ENCODE peak calls at places on chromosomes 13 and 19, in four cellular contexts. U is GM12878, R is A549, O is HepG2. X is an unnamed sample.

GRCh38 chr19:13825489-13826475 is 30.5 kb downstream of the ZSWIM4 start:
- DNase-seq in U (no peak), R (no peak), O (no peak), X (peak; percentile 88)

GRCh38 chr13:90396266-90396665 is 951.2 kb upstream of the MIR17HG start:
- DNase-seq in U (no peak), R (no peak), O (no peak), X (no peak)

GRCh38 chr13:109666656-109667448 is 119.5 kb downstream of the IRS2 start:
- DNase-seq in U (no peak), R (peak; percentile 10), O (no peak), X (no peak)

GRCh38 chr19:4582112-4582553 is 22.6 kb upstream of the SEMA6B start:
- DNase-seq in U (no peak), R (no peak), O (peak; percentile 67), X (no peak)

GRCh38 chr13:47726394-47726793 is 274.7 kb downstream of the SUCLA2 start:
- DNase-seq in U (no peak), R (no peak), O (peak; percentile 24), X (no peak)

GRCh38 chr19:27744926-27745844 is 1467.8 kb downstream of the UQCRFS1 start:
- DNase-seq in U (no peak), R (no peak), O (no peak), X (no peak)

GRCh38 chr13:54194233-54195024 is 1165.8 kb downstream of the OLFM4 start:
- DNase-seq in U (no peak), R (no peak), O (no peak), X (no peak)

GRCh38 chr13:38899581-38899980 is 91.0 kb downstream of the STOML3 start:
- DNase-seq in U (no peak), R (no peak), O (no peak), X (no peak)

GRCh38 chr19:29655648-29656335 is 9.5 kb upstream of the PLEKHF1 start:
- DNase-seq in U (no peak), R (no peak), O (no peak), X (no peak)

DNA sequence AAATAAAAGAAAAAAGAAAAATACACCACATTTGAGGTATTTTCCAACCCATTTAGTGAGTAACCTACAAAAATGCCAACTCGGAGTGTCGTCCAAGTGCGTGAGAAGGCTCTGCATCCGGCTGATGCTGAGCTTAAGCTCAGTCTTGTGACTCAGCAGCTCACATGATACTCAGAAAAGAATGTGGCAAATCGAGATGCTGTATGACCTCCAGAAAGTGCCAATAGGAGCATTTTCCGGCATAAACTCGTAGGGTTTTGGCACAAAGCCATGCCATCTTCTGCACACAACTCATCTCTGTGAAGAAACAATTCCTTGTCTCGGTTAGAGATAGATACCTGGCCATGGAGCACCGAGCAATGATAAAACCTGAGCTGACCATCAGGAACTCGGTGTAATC is 58.5 kb downstream of the TRPM4 start:
- DNase-seq in U (no peak), R (no peak), O (no peak), X (no peak)
- TF ChIP-seq MYC in U (no peak), R (no peak), O (no peak), X (no peak)

DNA sequence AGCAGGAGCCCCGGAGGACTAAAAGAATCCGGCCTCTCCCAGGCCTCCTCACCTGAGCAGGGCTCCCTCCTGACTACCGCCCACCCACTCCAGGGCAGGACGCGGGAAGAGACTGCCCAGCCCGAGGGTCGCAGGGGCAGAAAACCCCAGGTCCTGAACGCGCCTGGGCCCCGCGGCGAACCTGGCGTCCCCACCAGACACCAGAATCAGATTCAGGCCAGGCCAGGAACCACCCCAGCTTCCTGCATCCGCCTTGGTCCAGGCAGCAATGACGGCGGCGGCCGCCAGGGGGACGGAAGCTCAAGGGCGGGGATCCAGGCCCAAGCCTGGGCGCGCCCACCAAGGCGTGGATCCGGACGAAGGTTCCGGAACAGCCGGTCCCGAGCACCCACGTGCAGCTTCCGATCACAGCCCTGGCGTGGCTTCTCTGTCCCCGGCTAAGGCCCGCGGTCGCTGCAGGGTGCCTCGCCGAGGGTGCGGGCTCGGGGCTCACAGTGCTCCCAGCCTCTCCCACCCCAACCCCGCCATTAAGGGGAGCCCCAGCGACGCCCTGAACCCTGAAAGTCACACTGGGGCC is 3.6 kb downstream of the LGALS7 start:
- DNase-seq in U (no peak), R (peak; percentile 77), O (no peak), X (peak; percentile 62)
- TF ChIP-seq RFX5 in U (no peak), R (no peak), O (no peak), X (no peak)

GRCh38 chr13:99439850-99440604 is 61.2 kb upstream of the TM9SF2 start:
- DNase-seq in U (no peak), R (no peak), O (no peak), X (no peak)
- TF ChIP-seq MYC in U (no peak), R (no peak), O (no peak), X (no peak)

DNA sequence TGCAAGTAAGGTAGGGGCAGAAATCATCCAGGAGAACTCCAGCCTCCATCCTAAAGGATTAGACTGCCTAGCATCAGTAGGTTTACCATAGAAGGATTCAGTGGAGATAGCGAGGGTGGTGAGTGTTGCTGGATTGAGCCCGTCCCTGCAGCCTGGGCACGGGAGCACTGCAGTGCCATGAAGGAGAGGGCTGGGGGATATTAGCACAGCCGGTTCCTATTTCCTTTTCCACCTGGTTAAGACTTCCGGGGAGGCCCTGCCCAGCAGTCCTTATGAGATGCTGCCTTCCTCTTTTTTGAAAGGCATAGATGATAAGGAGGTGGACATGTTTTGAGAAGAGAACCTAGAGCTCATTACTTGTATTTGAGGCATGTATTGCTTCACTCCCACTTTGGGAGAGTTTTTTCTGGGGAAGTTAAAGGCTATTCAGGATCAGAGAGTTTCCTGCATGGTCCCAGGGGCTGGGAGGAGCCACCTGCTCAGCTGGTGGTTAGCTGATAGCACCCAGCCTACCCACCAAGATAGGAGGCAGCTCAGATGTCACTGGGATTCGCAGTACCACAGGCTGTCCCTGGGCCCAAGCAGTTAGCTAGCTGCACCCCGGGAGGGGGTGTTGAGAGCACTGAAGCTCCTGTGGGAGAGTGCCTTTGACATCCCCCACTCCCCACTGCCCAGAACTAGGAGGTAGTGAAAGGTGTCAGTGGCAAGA is 17.2 kb downstream of the ACTN4 start:
- DNase-seq in U (no peak), R (no peak), O (no peak), X (peak; percentile 80)
- TF ChIP-seq RFX5 in U (no peak), R (no peak), O (no peak), X (no peak)

X was measured in K562.